ENCODE peak calls at places on chromosomes 3 and 15, in seven cellular contexts. One of them, this sample, is unnamed.

GRCh38 chr3:187456268-187456667 is 88.1 kb downstream of the RTP4 start:
- DNase-seq in iris pigment epithelial cell: peak
- DNase-seq in NCI-H1417: peak
- DNase-seq in mesothelial cell of epicardium: no peak
- DNase-seq in H4: no peak
- DNase-seq in MV-4-11: no peak
- DNase-seq in ELR: no peak
- DNase-seq in this sample: peak

GRCh38 chr15:100373942-100374341 is 32.2 kb upstream of the ADAMTS17 start:
- DNase-seq in iris pigment epithelial cell: no peak
- DNase-seq in NCI-H1417: peak
- DNase-seq in mesothelial cell of epicardium: no peak
- DNase-seq in H4: no peak
- DNase-seq in MV-4-11: no peak
- DNase-seq in ELR: no peak
- DNase-seq in this sample: no peak

GRCh38 chr3:13866406-13866965 is 13.4 kb downstream of the WNT7A start:
- DNase-seq in iris pigment epithelial cell: no peak
- DNase-seq in NCI-H1417: peak
- DNase-seq in mesothelial cell of epicardium: no peak
- DNase-seq in H4: peak
- DNase-seq in MV-4-11: no peak
- DNase-seq in ELR: no peak
- DNase-seq in this sample: no peak

GRCh38 chr3:9715764-9716437 is 12.3 kb downstream of the CPNE9 start:
- DNase-seq in iris pigment epithelial cell: peak
- DNase-seq in NCI-H1417: no peak
- DNase-seq in mesothelial cell of epicardium: no peak
- DNase-seq in H4: peak
- DNase-seq in MV-4-11: peak
- DNase-seq in ELR: peak
- DNase-seq in this sample: peak

GRCh38 chr3:129039271-129040038 is 21.1 kb upstream of the GP9 start:
- DNase-seq in iris pigment epithelial cell: no peak
- DNase-seq in NCI-H1417: peak
- DNase-seq in mesothelial cell of epicardium: no peak
- DNase-seq in H4: peak
- DNase-seq in MV-4-11: no peak
- DNase-seq in ELR: no peak
- DNase-seq in this sample: no peak

GRCh38 chr3:184002469-184002868 is 15.2 kb downstream of the ABCC5 start:
- DNase-seq in iris pigment epithelial cell: no peak
- DNase-seq in NCI-H1417: no peak
- DNase-seq in mesothelial cell of epicardium: no peak
- DNase-seq in H4: no peak
- DNase-seq in MV-4-11: no peak
- DNase-seq in ELR: no peak
- DNase-seq in this sample: no peak

GRCh38 chr3:169497567-169498257 is 165.8 kb downstream of the MECOM start:
- DNase-seq in iris pigment epithelial cell: peak
- DNase-seq in NCI-H1417: no peak
- DNase-seq in mesothelial cell of epicardium: no peak
- DNase-seq in H4: no peak
- DNase-seq in MV-4-11: no peak
- DNase-seq in ELR: peak
- DNase-seq in this sample: peak

GRCh38 chr3:122945230-122945629 is 82.3 kb downstream of the SEMA5B start:
- DNase-seq in iris pigment epithelial cell: no peak
- DNase-seq in NCI-H1417: no peak
- DNase-seq in mesothelial cell of epicardium: no peak
- DNase-seq in H4: no peak
- DNase-seq in MV-4-11: no peak
- DNase-seq in ELR: no peak
- DNase-seq in this sample: no peak

GRCh38 chr3:197539651-197540051 is 16.1 kb downstream of the BDH1 start:
- DNase-seq in iris pigment epithelial cell: no peak
- DNase-seq in NCI-H1417: peak
- DNase-seq in mesothelial cell of epicardium: no peak
- DNase-seq in H4: no peak
- DNase-seq in MV-4-11: no peak
- DNase-seq in ELR: no peak
- DNase-seq in this sample: no peak

GRCh38 chr3:60009931-60010478 is 960.2 kb upstream of the CFAP20DC start:
- DNase-seq in iris pigment epithelial cell: no peak
- DNase-seq in NCI-H1417: no peak
- DNase-seq in mesothelial cell of epicardium: no peak
- DNase-seq in H4: no peak
- DNase-seq in MV-4-11: no peak
- DNase-seq in ELR: no peak
- DNase-seq in this sample: no peak

GRCh38 chr3:126529585-126530170 is 5.7 kb downstream of the CHST13 start:
- DNase-seq in iris pigment epithelial cell: no peak
- DNase-seq in NCI-H1417: no peak
- DNase-seq in mesothelial cell of epicardium: no peak
- DNase-seq in H4: no peak
- DNase-seq in MV-4-11: peak
- DNase-seq in ELR: no peak
- DNase-seq in this sample: no peak

GRCh38 chr3:157103860-157104259 is 56.1 kb downstream of the CCNL1 start:
- DNase-seq in iris pigment epithelial cell: no peak
- DNase-seq in NCI-H1417: no peak
- DNase-seq in mesothelial cell of epicardium: no peak
- DNase-seq in H4: no peak
- DNase-seq in MV-4-11: no peak
- DNase-seq in ELR: no peak
- DNase-seq in this sample: no peak

GRCh38 chr3:32646761-32647160 is 38.2 kb upstream of the CNOT10 start:
- DNase-seq in iris pigment epithelial cell: no peak
- DNase-seq in NCI-H1417: no peak
- DNase-seq in mesothelial cell of epicardium: no peak
- DNase-seq in H4: no peak
- DNase-seq in MV-4-11: no peak
- DNase-seq in ELR: no peak
- DNase-seq in this sample: no peak

GRCh38 chr15:74826372-74826819 is at the start of gene CPLX3:
- DNase-seq in iris pigment epithelial cell: no peak
- DNase-seq in NCI-H1417: peak
- DNase-seq in mesothelial cell of epicardium: peak
- DNase-seq in H4: no peak
- DNase-seq in MV-4-11: no peak
- DNase-seq in ELR: no peak
- DNase-seq in this sample: no peak

GRCh38 chr3:155647196-155647595 is 97.7 kb downstream of the PLCH1 start:
- DNase-seq in iris pigment epithelial cell: no peak
- DNase-seq in NCI-H1417: no peak
- DNase-seq in mesothelial cell of epicardium: no peak
- DNase-seq in H4: no peak
- DNase-seq in MV-4-11: no peak
- DNase-seq in ELR: no peak
- DNase-seq in this sample: no peak

GRCh38 chr3:23623841-23624240 is 181.9 kb upstream of the UBE2E1 start:
- DNase-seq in iris pigment epithelial cell: peak
- DNase-seq in NCI-H1417: no peak
- DNase-seq in mesothelial cell of epicardium: no peak
- DNase-seq in H4: no peak
- DNase-seq in MV-4-11: no peak
- DNase-seq in ELR: no peak
- DNase-seq in this sample: peak

GRCh38 chr15:37204698-37205097 is 104.3 kb upstream of the MEIS2 start:
- DNase-seq in iris pigment epithelial cell: no peak
- DNase-seq in NCI-H1417: no peak
- DNase-seq in mesothelial cell of epicardium: no peak
- DNase-seq in H4: peak
- DNase-seq in MV-4-11: no peak
- DNase-seq in ELR: peak
- DNase-seq in this sample: no peak

GRCh38 chr3:30690199-30690598 is 83.8 kb downstream of the TGFBR2 start:
- DNase-seq in iris pigment epithelial cell: no peak
- DNase-seq in NCI-H1417: no peak
- DNase-seq in mesothelial cell of epicardium: no peak
- DNase-seq in H4: no peak
- DNase-seq in MV-4-11: no peak
- DNase-seq in ELR: no peak
- DNase-seq in this sample: no peak